ENCODE peak calls at places on chromosomes 1 and 21, in four cellular contexts. F is amniotic stem cell; U is T-cell; K is activated naive CD4-positive, alpha-beta T cell. R is an unnamed sample.

GRCh38 chr1:1968767-1969504 is 34.6 kb downstream of the CFAP74 start:
- DNase-seq in F (no peak), U (no peak), K (no peak), R (no peak)

GRCh38 chr1:207861442-207862177 is 49.3 kb downstream of the CD34 start:
- DNase-seq in F (no peak), U (no peak), K (no peak), R (peak)

GRCh38 chr1:7856345-7856744 is 3.5 kb upstream of the UTS2 start:
- DNase-seq in F (no peak), U (no peak), K (no peak), R (no peak)

GRCh38 chr1:185328204-185328728 is 11.2 kb upstream of the IVNS1ABP start:
- DNase-seq in F (no peak), U (no peak), K (no peak), R (no peak)

GRCh38 chr1:54685335-54685905 is 30.2 kb upstream of the TTC4 start:
- DNase-seq in F (no peak), U (no peak), K (no peak), R (no peak)

GRCh38 chr1:64242895-64243756 is 39.7 kb downstream of the UBE2U start:
- DNase-seq in F (no peak), U (no peak), K (no peak), R (no peak)

GRCh38 chr21:31795992-31796391 is 64.1 kb upstream of the SCAF4 start:
- DNase-seq in F (no peak), U (no peak), K (no peak), R (no peak)

GRCh38 chr1:180141381-180141934 is 13.2 kb upstream of the QSOX1 start:
- DNase-seq in F (no peak), U (no peak), K (no peak), R (no peak)

R was measured in natural killer cell.